ENCODE peak calls at places on chromosomes 5 and 9, in ten cellular contexts. One of them, this sample, is unnamed.

GRCh38 chr5:42767491-42768105 is 11.0 kb downstream of the CCDC152 start:
- DNase-seq in mesendoderm: peak; percentile 38
- DNase-seq in coronary artery: no peak
- DNase-seq in kidney: no peak
- DNase-seq in HAP-1: peak; percentile 37
- DNase-seq in heart left ventricle: no peak
- DNase-seq in cardiac fibroblast: peak; percentile 55
- DNase-seq in body of pancreas: no peak
- DNase-seq in esophagus squamous epithelium: no peak
- DNase-seq in Caco-2: peak; percentile 31
- DNase-seq in this sample: peak; percentile 60

GRCh38 chr5:38518341-38518740 is 38.1 kb downstream of the LIFR start:
- DNase-seq in HAP-1: no peak
- DNase-seq in kidney: no peak
- DNase-seq in Caco-2: no peak
- DNase-seq in cardiac fibroblast: no peak
- DNase-seq in mesendoderm: no peak
- DNase-seq in esophagus squamous epithelium: no peak
- DNase-seq in body of pancreas: no peak
- DNase-seq in coronary artery: no peak
- DNase-seq in heart left ventricle: no peak
- DNase-seq in this sample: no peak

GRCh38 chr5:88692979-88693932 is 189.7 kb downstream of the MEF2C start:
- DNase-seq in cardiac fibroblast: no peak
- DNase-seq in esophagus squamous epithelium: no peak
- DNase-seq in coronary artery: no peak
- DNase-seq in heart left ventricle: no peak
- DNase-seq in kidney: no peak
- DNase-seq in HAP-1: no peak
- DNase-seq in Caco-2: no peak
- DNase-seq in body of pancreas: no peak
- DNase-seq in mesendoderm: peak; percentile 69
- DNase-seq in this sample: no peak

GRCh38 chr5:14383923-14384322 is 197.7 kb upstream of the OTULINL start:
- DNase-seq in mesendoderm: no peak
- DNase-seq in heart left ventricle: no peak
- DNase-seq in cardiac fibroblast: no peak
- DNase-seq in kidney: no peak
- DNase-seq in Caco-2: no peak
- DNase-seq in coronary artery: no peak
- DNase-seq in body of pancreas: no peak
- DNase-seq in esophagus squamous epithelium: no peak
- DNase-seq in HAP-1: no peak
- DNase-seq in this sample: no peak

GRCh38 chr9:87118594-87118993 is 171.3 kb upstream of the GAS1 start:
- DNase-seq in body of pancreas: no peak
- DNase-seq in esophagus squamous epithelium: no peak
- DNase-seq in heart left ventricle: no peak
- DNase-seq in kidney: no peak
- DNase-seq in coronary artery: no peak
- DNase-seq in mesendoderm: peak; percentile 3
- DNase-seq in cardiac fibroblast: no peak
- DNase-seq in Caco-2: no peak
- DNase-seq in HAP-1: no peak
- DNase-seq in this sample: no peak

GRCh38 chr5:176994460-176995121 is 12.0 kb downstream of the UIMC1 start:
- DNase-seq in kidney: no peak
- DNase-seq in coronary artery: no peak
- DNase-seq in HAP-1: no peak
- DNase-seq in Caco-2: peak; percentile 66
- DNase-seq in esophagus squamous epithelium: no peak
- DNase-seq in body of pancreas: peak; percentile 63
- DNase-seq in cardiac fibroblast: peak; percentile 95
- DNase-seq in heart left ventricle: peak; percentile 54
- DNase-seq in mesendoderm: peak; percentile 43
- DNase-seq in this sample: peak; percentile 2

GRCh38 chr9:90025816-90026215 is 421.0 kb downstream of the GADD45G start:
- DNase-seq in HAP-1: no peak
- DNase-seq in esophagus squamous epithelium: no peak
- DNase-seq in body of pancreas: no peak
- DNase-seq in coronary artery: no peak
- DNase-seq in heart left ventricle: no peak
- DNase-seq in cardiac fibroblast: no peak
- DNase-seq in mesendoderm: peak; percentile 48
- DNase-seq in Caco-2: no peak
- DNase-seq in kidney: no peak
- DNase-seq in this sample: no peak

GRCh38 chr5:177256296-177256695 is 47.2 kb downstream of the RAB24 start:
- DNase-seq in esophagus squamous epithelium: no peak
- DNase-seq in mesendoderm: no peak
- DNase-seq in cardiac fibroblast: no peak
- DNase-seq in Caco-2: no peak
- DNase-seq in body of pancreas: peak; percentile 53
- DNase-seq in coronary artery: no peak
- DNase-seq in HAP-1: no peak
- DNase-seq in heart left ventricle: no peak
- DNase-seq in kidney: no peak
- DNase-seq in this sample: no peak

GRCh38 chr5:87765009-87765408 is 352.3 kb upstream of the CCNH start:
- DNase-seq in esophagus squamous epithelium: no peak
- DNase-seq in body of pancreas: no peak
- DNase-seq in kidney: no peak
- DNase-seq in cardiac fibroblast: no peak
- DNase-seq in Caco-2: no peak
- DNase-seq in coronary artery: no peak
- DNase-seq in HAP-1: no peak
- DNase-seq in mesendoderm: peak; percentile 29
- DNase-seq in heart left ventricle: no peak
- DNase-seq in this sample: no peak

GRCh38 chr9:106643211-106643930 is 219.6 kb upstream of the ZNF462 start:
- DNase-seq in HAP-1: no peak
- DNase-seq in kidney: no peak
- DNase-seq in cardiac fibroblast: no peak
- DNase-seq in heart left ventricle: no peak
- DNase-seq in Caco-2: no peak
- DNase-seq in esophagus squamous epithelium: no peak
- DNase-seq in mesendoderm: no peak
- DNase-seq in body of pancreas: no peak
- DNase-seq in coronary artery: no peak
- DNase-seq in this sample: no peak

GRCh38 chr5:147437161-147437596 is 72.7 kb downstream of the DPYSL3 start:
- DNase-seq in HAP-1: no peak
- DNase-seq in heart left ventricle: no peak
- DNase-seq in kidney: no peak
- DNase-seq in esophagus squamous epithelium: no peak
- DNase-seq in body of pancreas: no peak
- DNase-seq in coronary artery: no peak
- DNase-seq in cardiac fibroblast: peak; percentile 20
- DNase-seq in mesendoderm: no peak
- DNase-seq in Caco-2: no peak
- DNase-seq in this sample: no peak

GRCh38 chr5:61575103-61575502 is 243.0 kb downstream of the ZSWIM6 start:
- DNase-seq in kidney: no peak
- DNase-seq in esophagus squamous epithelium: no peak
- DNase-seq in coronary artery: no peak
- DNase-seq in heart left ventricle: no peak
- DNase-seq in Caco-2: no peak
- DNase-seq in mesendoderm: peak; percentile 13
- DNase-seq in HAP-1: no peak
- DNase-seq in cardiac fibroblast: peak; percentile 82
- DNase-seq in body of pancreas: no peak
- DNase-seq in this sample: peak; percentile 86

GRCh38 chr5:168014423-168014822 is 277.0 kb upstream of the WWC1 start:
- DNase-seq in coronary artery: no peak
- DNase-seq in kidney: no peak
- DNase-seq in heart left ventricle: no peak
- DNase-seq in body of pancreas: no peak
- DNase-seq in Caco-2: no peak
- DNase-seq in esophagus squamous epithelium: no peak
- DNase-seq in mesendoderm: no peak
- DNase-seq in HAP-1: no peak
- DNase-seq in cardiac fibroblast: no peak
- DNase-seq in this sample: no peak

GRCh38 chr9:38227061-38227540 is 158.1 kb upstream of the SHB start:
- DNase-seq in coronary artery: no peak
- DNase-seq in HAP-1: peak; percentile 48
- DNase-seq in kidney: peak; percentile 93
- DNase-seq in heart left ventricle: peak; percentile 36
- DNase-seq in body of pancreas: peak; percentile 74
- DNase-seq in Caco-2: peak; percentile 92
- DNase-seq in esophagus squamous epithelium: no peak
- DNase-seq in mesendoderm: peak; percentile 90
- DNase-seq in cardiac fibroblast: peak; percentile 60
- DNase-seq in this sample: peak; percentile 94
- H3K4me3 ChIP-seq in coronary artery: peak overlapping the region; percentile 46
- H3K4me3 ChIP-seq in HAP-1: no peak overlapping the region
- H3K4me3 ChIP-seq in kidney: no peak overlapping the region
- H3K4me3 ChIP-seq in heart left ventricle: no peak overlapping the region
- H3K4me3 ChIP-seq in body of pancreas: no peak overlapping the region
- H3K4me3 ChIP-seq in Caco-2: peak overlapping the region; percentile 25
- H3K4me3 ChIP-seq in esophagus squamous epithelium: no peak overlapping the region
- H3K4me3 ChIP-seq in mesendoderm: no peak overlapping the region
- H3K4me3 ChIP-seq in cardiac fibroblast: no peak overlapping the region
- H3K4me3 ChIP-seq in this sample: no peak overlapping the region

DNA sequence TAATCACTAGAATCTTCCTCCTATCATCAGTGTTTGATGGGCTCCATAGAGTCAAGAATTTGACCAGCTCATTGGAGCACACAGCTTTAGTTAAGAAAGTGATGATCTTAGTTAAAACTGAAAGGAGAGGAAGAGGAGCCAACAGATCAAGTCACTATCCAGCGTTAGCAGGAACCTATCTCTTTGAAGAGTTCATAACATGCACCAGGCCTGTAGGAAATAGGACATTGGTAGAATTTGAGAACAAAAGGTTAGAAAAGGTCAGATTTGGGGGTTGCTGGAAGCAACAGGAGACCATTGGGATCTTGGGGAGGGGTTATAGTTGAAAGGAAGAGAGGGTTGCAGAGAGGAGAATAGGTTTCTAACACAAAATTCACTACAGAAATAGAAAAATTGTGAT is 11.4 kb upstream of the ADRA1B start:
- DNase-seq in mesendoderm: no peak
- DNase-seq in heart left ventricle: no peak
- DNase-seq in cardiac fibroblast: no peak
- DNase-seq in esophagus squamous epithelium: no peak
- DNase-seq in Caco-2: no peak
- DNase-seq in coronary artery: no peak
- DNase-seq in kidney: no peak
- DNase-seq in body of pancreas: no peak
- DNase-seq in HAP-1: no peak
- DNase-seq in this sample: no peak
- H3K4me3 ChIP-seq in mesendoderm: no peak overlapping the region
- H3K4me3 ChIP-seq in heart left ventricle: no peak overlapping the region
- H3K4me3 ChIP-seq in cardiac fibroblast: no peak overlapping the region
- H3K4me3 ChIP-seq in esophagus squamous epithelium: no peak overlapping the region
- H3K4me3 ChIP-seq in Caco-2: no peak overlapping the region
- H3K4me3 ChIP-seq in coronary artery: no peak overlapping the region
- H3K4me3 ChIP-seq in kidney: no peak overlapping the region
- H3K4me3 ChIP-seq in body of pancreas: no peak overlapping the region
- H3K4me3 ChIP-seq in HAP-1: no peak overlapping the region
- H3K4me3 ChIP-seq in this sample: no peak overlapping the region

GRCh38 chr9:92635760-92636159 is 34.2 kb downstream of the IPPK start:
- DNase-seq in mesendoderm: no peak
- DNase-seq in coronary artery: peak; percentile 33
- DNase-seq in heart left ventricle: no peak
- DNase-seq in kidney: no peak
- DNase-seq in Caco-2: no peak
- DNase-seq in esophagus squamous epithelium: no peak
- DNase-seq in body of pancreas: no peak
- DNase-seq in cardiac fibroblast: no peak
- DNase-seq in HAP-1: no peak
- DNase-seq in this sample: no peak

GRCh38 chr9:92637331-92637730 is 32.6 kb downstream of the IPPK start:
- DNase-seq in esophagus squamous epithelium: no peak
- DNase-seq in Caco-2: no peak
- DNase-seq in heart left ventricle: no peak
- DNase-seq in coronary artery: peak; percentile 50
- DNase-seq in kidney: no peak
- DNase-seq in body of pancreas: no peak
- DNase-seq in HAP-1: no peak
- DNase-seq in cardiac fibroblast: no peak
- DNase-seq in mesendoderm: no peak
- DNase-seq in this sample: no peak

GRCh38 chr9:92634712-92635605 is 35.0 kb downstream of the IPPK start:
- DNase-seq in mesendoderm: peak; percentile 87
- DNase-seq in kidney: peak; percentile 68
- DNase-seq in HAP-1: peak; percentile 53
- DNase-seq in coronary artery: peak; percentile 84
- DNase-seq in esophagus squamous epithelium: no peak
- DNase-seq in heart left ventricle: peak; percentile 80
- DNase-seq in body of pancreas: peak; percentile 67
- DNase-seq in Caco-2: peak; percentile 70
- DNase-seq in cardiac fibroblast: peak; percentile 84
- DNase-seq in this sample: peak; percentile 84

GRCh38 chr9:92637886-92638620 is 31.9 kb downstream of the IPPK start:
- DNase-seq in mesendoderm: no peak
- DNase-seq in kidney: no peak
- DNase-seq in cardiac fibroblast: no peak
- DNase-seq in Caco-2: no peak
- DNase-seq in esophagus squamous epithelium: no peak
- DNase-seq in body of pancreas: no peak
- DNase-seq in coronary artery: peak; percentile 54
- DNase-seq in heart left ventricle: no peak
- DNase-seq in HAP-1: no peak
- DNase-seq in this sample: no peak

GRCh38 chr9:92636627-92637026 is 33.3 kb downstream of the IPPK start:
- DNase-seq in Caco-2: no peak
- DNase-seq in mesendoderm: no peak
- DNase-seq in esophagus squamous epithelium: no peak
- DNase-seq in cardiac fibroblast: no peak
- DNase-seq in kidney: no peak
- DNase-seq in coronary artery: peak; percentile 53
- DNase-seq in HAP-1: no peak
- DNase-seq in body of pancreas: no peak
- DNase-seq in heart left ventricle: no peak
- DNase-seq in this sample: no peak
- H3K4me3 ChIP-seq in Caco-2: no peak overlapping the region
- H3K4me3 ChIP-seq in mesendoderm: no peak overlapping the region
- H3K4me3 ChIP-seq in esophagus squamous epithelium: no peak overlapping the region
- H3K4me3 ChIP-seq in cardiac fibroblast: no peak overlapping the region
- H3K4me3 ChIP-seq in kidney: no peak overlapping the region
- H3K4me3 ChIP-seq in coronary artery: no peak overlapping the region
- H3K4me3 ChIP-seq in HAP-1: no peak overlapping the region
- H3K4me3 ChIP-seq in body of pancreas: no peak overlapping the region
- H3K4me3 ChIP-seq in heart left ventricle: no peak overlapping the region
- H3K4me3 ChIP-seq in this sample: no peak overlapping the region

DNA sequence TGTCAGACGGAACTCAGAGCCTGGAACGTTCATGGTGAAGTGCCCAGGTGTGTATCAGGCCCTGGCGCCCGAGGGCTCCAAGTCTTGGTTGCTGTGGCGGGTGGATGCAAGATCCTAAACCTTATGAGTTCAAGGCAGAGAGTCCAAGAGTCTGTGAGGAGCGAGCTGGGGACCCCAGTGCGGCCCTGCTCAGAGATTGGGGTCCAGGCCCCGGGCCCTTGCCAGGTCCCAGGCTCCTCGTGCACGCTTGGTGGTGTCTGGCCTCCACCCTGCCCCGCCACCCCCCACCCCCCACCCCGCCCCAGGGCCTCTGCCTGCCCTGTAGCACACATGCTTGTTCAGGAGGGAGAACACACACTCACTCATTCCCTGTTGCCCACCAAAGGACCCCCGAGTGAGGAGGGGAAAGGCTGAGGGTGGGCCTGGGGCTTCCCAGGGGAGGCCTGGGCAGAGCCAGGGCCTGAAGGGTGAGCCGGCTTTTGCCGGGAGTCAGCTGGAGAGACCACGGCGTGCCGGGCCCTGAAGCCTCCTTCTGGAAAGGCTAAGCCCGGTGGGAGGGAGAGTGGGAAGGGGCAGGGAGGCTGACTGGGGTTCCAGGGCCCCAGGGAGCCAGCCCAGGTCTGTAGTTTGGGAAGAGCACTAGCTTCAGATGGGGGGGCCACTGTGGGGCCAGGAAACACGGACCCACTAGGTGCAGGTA is 37.1 kb downstream of the FAM163B start:
- DNase-seq in cardiac fibroblast: no peak
- DNase-seq in kidney: no peak
- DNase-seq in mesendoderm: no peak
- DNase-seq in coronary artery: no peak
- DNase-seq in heart left ventricle: no peak
- DNase-seq in body of pancreas: no peak
- DNase-seq in esophagus squamous epithelium: no peak
- DNase-seq in Caco-2: no peak
- DNase-seq in HAP-1: no peak
- DNase-seq in this sample: no peak
- H3K4me3 ChIP-seq in cardiac fibroblast: no peak overlapping the region
- H3K4me3 ChIP-seq in kidney: no peak overlapping the region
- H3K4me3 ChIP-seq in mesendoderm: no peak overlapping the region
- H3K4me3 ChIP-seq in coronary artery: peak overlapping the region; percentile 19
- H3K4me3 ChIP-seq in heart left ventricle: no peak overlapping the region
- H3K4me3 ChIP-seq in body of pancreas: no peak overlapping the region
- H3K4me3 ChIP-seq in esophagus squamous epithelium: no peak overlapping the region
- H3K4me3 ChIP-seq in Caco-2: no peak overlapping the region
- H3K4me3 ChIP-seq in HAP-1: no peak overlapping the region
- H3K4me3 ChIP-seq in this sample: no peak overlapping the region

This sample was measured in cardiac muscle cell.